ENCODE peak calls at places on chromosomes 1 and 21, in seven cellular contexts. H is cardiac fibroblast, N is GM12865, G is fibroblast of pulmonary artery, W is left lung, O is IMR-90, Q is fibroblast of lung. V is an unnamed sample.

GRCh38 chr1:30852026-30852425 is 56.5 kb downstream of the SDC3 start:
- DNase-seq in H (peak), N (no peak), G (peak), W (peak), O (peak), Q (no peak), V (peak)

GRCh38 chr1:160664573-160665051 is 17.8 kb upstream of the SLAMF1 start:
- DNase-seq in H (no peak), N (peak), G (no peak), W (no peak), O (no peak), Q (no peak), V (no peak)

GRCh38 chr1:155984341-155984740 is 6.0 kb upstream of the ARHGEF2 start:
- DNase-seq in H (no peak), N (no peak), G (no peak), W (no peak), O (no peak), Q (no peak), V (no peak)

GRCh38 chr1:23759277-23759676 is 16.0 kb downstream of the ELOA start:
- DNase-seq in H (no peak), N (no peak), G (no peak), W (no peak), O (peak), Q (peak), V (no peak)

GRCh38 chr1:226945106-226945857 is 5.2 kb downstream of the COQ8A start:
- DNase-seq in H (no peak), N (no peak), G (no peak), W (no peak), O (no peak), Q (no peak), V (no peak)

GRCh38 chr1:232385221-232385620 is 244.7 kb downstream of the SIPA1L2 start:
- DNase-seq in H (peak), N (no peak), G (peak), W (no peak), O (peak), Q (peak), V (no peak)

GRCh38 chr1:205283270-205284147 is 38.0 kb downstream of the NUAK2 start:
- DNase-seq in H (no peak), N (no peak), G (no peak), W (no peak), O (no peak), Q (no peak), V (no peak)

GRCh38 chr1:41882496-41882895 is 36.2 kb downstream of the HIVEP3 start:
- DNase-seq in H (no peak), N (no peak), G (no peak), W (no peak), O (peak), Q (no peak), V (no peak)

GRCh38 chr1:44594871-44595735 is 79.2 kb downstream of the TMEM53 start:
- DNase-seq in H (peak), N (peak), G (peak), W (peak), O (peak), Q (peak), V (peak)

GRCh38 chr1:111172463-111172862 is 28.0 kb downstream of the DENND2D start:
- DNase-seq in H (no peak), N (no peak), G (no peak), W (no peak), O (no peak), Q (no peak), V (no peak)

GRCh38 chr1:17858027-17858426 is 102.9 kb downstream of the ACTL8 start:
- DNase-seq in H (no peak), N (no peak), G (peak), W (no peak), O (peak), Q (peak), V (no peak)

GRCh38 chr1:20732071-20732587 is 374 bp downstream of the SH2D5 start:
- DNase-seq in H (peak), N (peak), G (peak), W (no peak), O (peak), Q (peak), V (peak)

GRCh38 chr1:111242805-111243523 is 15.5 kb downstream of the CHI3L2 start:
- DNase-seq in H (no peak), N (no peak), G (peak), W (no peak), O (no peak), Q (no peak), V (no peak)

GRCh38 chr1:61056674-61057439 is 25.5 kb upstream of the NFIA start:
- DNase-seq in H (peak), N (no peak), G (peak), W (peak), O (peak), Q (peak), V (no peak)

GRCh38 chr21:41418393-41418792 is 7.6 kb upstream of the MX1 start:
- DNase-seq in H (no peak), N (no peak), G (no peak), W (no peak), O (no peak), Q (no peak), V (no peak)

GRCh38 chr1:170664828-170665617 is 1.1 kb downstream of the PRRX1 start:
- DNase-seq in H (peak), N (peak), G (peak), W (no peak), O (peak), Q (peak), V (no peak)

GRCh38 chr1:150066838-150067183 is 765 bp upstream of the VPS45 start:
- DNase-seq in H (no peak), N (peak), G (no peak), W (peak), O (no peak), Q (no peak), V (peak)

GRCh38 chr1:174158767-174159252 is 510 bp upstream of the RABGAP1L start:
- DNase-seq in H (no peak), N (peak), G (no peak), W (no peak), O (no peak), Q (no peak), V (no peak)

GRCh38 chr1:86429830-86430229 is 5.9 kb downstream of the CLCA2 start:
- DNase-seq in H (peak), N (no peak), G (peak), W (peak), O (peak), Q (peak), V (peak)

GRCh38 chr1:22978299-22978698 is 5.6 kb upstream of the LACTBL1 start:
- DNase-seq in H (peak), N (no peak), G (peak), W (no peak), O (peak), Q (peak), V (no peak)

GRCh38 chr21:22791986-22792560 is 1793.9 kb downstream of the NCAM2 start:
- DNase-seq in H (peak), N (peak), G (peak), W (no peak), O (peak), Q (peak), V (no peak)

GRCh38 chr1:232029297-232029696 is 402.7 kb downstream of the DISC1 start:
- DNase-seq in H (no peak), N (no peak), G (no peak), W (no peak), O (no peak), Q (no peak), V (no peak)

GRCh38 chr21:26027696-26028095 is 142.9 kb downstream of the APP start:
- DNase-seq in H (peak), N (no peak), G (peak), W (no peak), O (peak), Q (peak), V (no peak)

GRCh38 chr1:117825414-117825813 is 104.0 kb downstream of the GDAP2 start:
- DNase-seq in H (no peak), N (no peak), G (no peak), W (no peak), O (no peak), Q (no peak), V (no peak)

GRCh38 chr1:153881764-153882163 is 41.0 kb downstream of the GATAD2B start:
- DNase-seq in H (peak), N (no peak), G (peak), W (no peak), O (peak), Q (peak), V (no peak)

GRCh38 chr1:196305216-196305615 is 303.0 kb downstream of the KCNT2 start:
- DNase-seq in H (no peak), N (no peak), G (no peak), W (no peak), O (no peak), Q (no peak), V (no peak)

GRCh38 chr1:212980123-212980800 is 29.9 kb downstream of the VASH2 start:
- DNase-seq in H (peak), N (no peak), G (peak), W (no peak), O (peak), Q (peak), V (no peak)

GRCh38 chr21:36718951-36719501 is 20.1 kb downstream of the SIM2 start:
- DNase-seq in H (no peak), N (no peak), G (no peak), W (peak), O (no peak), Q (no peak), V (peak)

GRCh38 chr1:28027238-28027637 is 61.2 kb downstream of the EYA3 start:
- DNase-seq in H (no peak), N (no peak), G (no peak), W (no peak), O (no peak), Q (peak), V (no peak)

GRCh38 chr1:228065543-228066347 is 16.8 kb upstream of the ARF1 start:
- DNase-seq in H (no peak), N (no peak), G (no peak), W (no peak), O (no peak), Q (no peak), V (peak)

GRCh38 chr1:246681822-246682221 is 42.4 kb upstream of the SCCPDH start:
- DNase-seq in H (peak), N (no peak), G (peak), W (no peak), O (no peak), Q (no peak), V (no peak)

GRCh38 chr1:214362188-214362882 is 81.4 kb downstream of the SMYD2 start:
- DNase-seq in H (peak), N (no peak), G (peak), W (peak), O (peak), Q (peak), V (no peak)

GRCh38 chr1:170742600-170742999 is 78.7 kb downstream of the PRRX1 start:
- DNase-seq in H (no peak), N (no peak), G (no peak), W (no peak), O (no peak), Q (no peak), V (no peak)

GRCh38 chr1:89873757-89874156 is 52.9 kb downstream of the LRRC8D start:
- DNase-seq in H (peak), N (no peak), G (peak), W (no peak), O (peak), Q (peak), V (no peak)

GRCh38 chr1:240831191-240831631 is 219.3 kb upstream of the GREM2 start:
- DNase-seq in H (peak), N (no peak), G (peak), W (no peak), O (peak), Q (peak), V (no peak)

GRCh38 chr1:50976111-50976889 is 6.3 kb downstream of the CDKN2C start:
- DNase-seq in H (no peak), N (peak), G (no peak), W (no peak), O (no peak), Q (no peak), V (no peak)

GRCh38 chr1:60828944-60829343 is 253.4 kb upstream of the NFIA start:
- DNase-seq in H (no peak), N (no peak), G (no peak), W (no peak), O (no peak), Q (no peak), V (no peak)

GRCh38 chr1:30042438-30043147 is 680.8 kb downstream of the MATN1 start:
- DNase-seq in H (no peak), N (no peak), G (no peak), W (no peak), O (no peak), Q (no peak), V (no peak)

GRCh38 chr1:13860023-13860422 is 160.0 kb downstream of the PRDM2 start:
- DNase-seq in H (no peak), N (no peak), G (no peak), W (no peak), O (no peak), Q (no peak), V (no peak)

GRCh38 chr1:76048194-76048593 is 26.4 kb upstream of the ST6GALNAC3 start:
- DNase-seq in H (no peak), N (no peak), G (no peak), W (no peak), O (no peak), Q (no peak), V (no peak)

DNA sequence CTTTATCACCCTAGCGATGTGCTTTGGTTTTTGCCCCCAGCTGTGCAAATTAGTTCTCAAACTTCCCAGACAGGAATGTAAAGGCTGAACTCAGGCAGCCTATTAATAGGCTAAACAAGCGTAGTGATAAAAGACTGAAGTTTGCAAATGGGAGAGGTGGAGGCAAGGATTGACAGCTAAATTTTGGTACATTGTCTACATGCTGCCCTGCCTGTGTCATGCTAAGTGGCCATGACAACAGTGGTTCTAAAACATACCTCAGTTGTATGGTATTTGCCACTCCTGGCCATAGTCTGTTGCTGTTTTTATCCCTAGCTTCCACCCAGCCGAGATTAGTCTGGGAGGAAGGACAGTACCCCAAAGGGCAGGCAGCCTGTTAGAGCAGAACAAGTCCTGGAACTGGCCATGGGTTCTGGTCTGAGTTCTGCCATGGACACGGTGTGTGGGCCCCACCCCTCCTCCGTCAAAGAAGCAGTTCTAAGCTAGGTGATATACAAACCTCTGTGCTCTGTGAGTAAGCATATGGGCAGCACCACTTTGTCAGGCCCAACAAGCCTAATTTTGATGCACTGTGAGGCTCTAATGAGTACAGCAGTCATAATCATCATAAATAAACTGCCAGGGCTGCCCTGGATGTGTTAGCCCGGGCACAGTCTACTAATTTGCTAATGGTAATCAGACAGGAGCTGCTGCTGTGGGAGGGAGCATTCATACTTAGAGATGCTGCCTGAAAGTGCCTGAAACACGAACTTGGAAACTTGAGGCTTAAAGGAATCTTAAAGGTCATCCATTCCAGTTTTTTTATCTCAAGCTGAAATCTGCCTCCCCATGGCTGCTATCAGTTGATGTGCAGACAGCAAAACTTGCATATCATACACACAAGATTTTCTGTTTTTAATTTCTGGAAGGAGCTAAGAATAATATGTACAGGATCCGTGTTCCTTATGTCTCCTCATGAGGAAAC is 177.2 kb downstream of the HHAT start:
- DNase-seq in H (no peak), N (no peak), G (no peak), W (no peak), O (no peak), Q (peak), V (no peak)
- H3K4me3 ChIP-seq in H (no peak), N (no peak), G (no peak), W (no peak), O (no peak), Q (no peak), V (no peak)

DNA sequence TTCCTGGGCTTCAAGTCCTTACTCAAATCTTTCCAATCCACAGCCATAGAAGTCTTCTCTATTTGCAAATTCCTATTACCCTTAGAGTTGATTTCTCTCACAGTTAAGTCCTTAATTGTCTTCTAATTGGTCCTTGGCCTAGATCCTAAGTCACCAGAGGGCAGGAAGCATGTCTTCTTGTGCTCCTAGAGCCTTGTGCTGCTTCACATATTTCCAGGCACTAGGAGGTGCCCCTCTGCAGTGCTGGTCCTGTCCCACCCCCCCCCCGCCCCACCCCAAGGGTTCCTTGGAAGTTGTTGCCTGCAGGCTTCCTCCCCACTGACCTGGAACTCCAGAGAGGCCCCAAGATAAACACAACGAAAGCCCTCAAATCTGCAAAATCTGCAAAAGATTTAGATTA is 28.1 kb upstream of the TARBP1 start:
- DNase-seq in H (no peak), N (no peak), G (no peak), W (no peak), O (no peak), Q (no peak), V (no peak)
- TF ChIP-seq CTCF in H (no peak), N (no peak), G (no peak), W (no peak), O (no peak), Q (no peak), V (no peak)

DNA sequence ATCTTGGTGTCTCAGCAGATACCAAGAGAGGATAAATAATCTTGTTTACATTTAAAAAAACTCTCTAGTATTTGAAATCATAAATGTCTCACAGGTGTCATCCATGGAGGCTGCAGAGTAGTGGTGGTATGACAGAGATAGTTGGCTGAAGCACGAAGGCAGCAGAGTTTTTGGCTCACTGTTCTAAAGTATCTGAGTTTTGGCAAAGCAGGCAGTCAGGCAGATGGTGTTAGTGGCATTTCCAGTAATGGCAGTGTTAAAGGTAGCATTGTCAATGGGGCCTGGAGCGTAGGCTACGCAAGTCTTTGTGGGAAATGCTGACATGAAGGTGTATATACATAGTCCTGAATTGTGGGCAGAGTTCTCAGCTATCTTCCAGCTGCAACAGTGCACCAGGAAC is 68.5 kb upstream of the HSD17B7 start:
- DNase-seq in H (no peak), N (no peak), G (no peak), W (no peak), O (no peak), Q (no peak), V (no peak)
- H3K4me3 ChIP-seq in H (no peak), N (no peak), G (no peak), W (no peak), O (no peak), Q (no peak), V (no peak)

GRCh38 chr1:225451840-225452515 is 24.1 kb upstream of the LBR start:
- DNase-seq in H (no peak), N (no peak), G (no peak), W (peak), O (no peak), Q (no peak), V (no peak)
- TF ChIP-seq CTCF in H (no peak), N (no peak), G (no peak), W (no peak), O (no peak), Q (no peak), V (no peak)

GRCh38 chr1:93349231-93350135 is 3.8 kb downstream of the DR1 start:
- DNase-seq in H (peak), N (no peak), G (no peak), W (no peak), O (no peak), Q (peak), V (no peak)
- H3K4me3 ChIP-seq in H (peak), N (peak), G (peak), W (peak), O (peak), Q (peak), V (peak)